ENCODE peak calls at places on chromosomes 1 and 21, in nine cellular contexts. One of them, this sample, is unnamed.

GRCh38 chr1:10674700-10675598 is 121.5 kb downstream of the CASZ1 start:
- DNase-seq in PC-3: peak
- DNase-seq in fibroblast of pulmonary artery: no peak
- DNase-seq in lung: no peak
- DNase-seq in endodermal cell: no peak
- DNase-seq in suprapubic skin: no peak
- DNase-seq in lower lobe of right lung: no peak
- DNase-seq in BE2C: no peak
- DNase-seq in activated B cell treated with CpG ODN at 0.5 μM for 24 hours: no peak
- DNase-seq in this sample: no peak

GRCh38 chr1:17615157-17615556 is 75.7 kb downstream of the ARHGEF10L start:
- DNase-seq in PC-3: no peak
- DNase-seq in fibroblast of pulmonary artery: no peak
- DNase-seq in lung: no peak
- DNase-seq in endodermal cell: no peak
- DNase-seq in suprapubic skin: no peak
- DNase-seq in lower lobe of right lung: no peak
- DNase-seq in BE2C: no peak
- DNase-seq in activated B cell treated with CpG ODN at 0.5 μM for 24 hours: no peak
- DNase-seq in this sample: no peak

GRCh38 chr1:216528816-216529215 is 105.6 kb upstream of the USH2A start:
- DNase-seq in PC-3: peak
- DNase-seq in fibroblast of pulmonary artery: peak
- DNase-seq in lung: no peak
- DNase-seq in endodermal cell: no peak
- DNase-seq in suprapubic skin: no peak
- DNase-seq in lower lobe of right lung: no peak
- DNase-seq in BE2C: no peak
- DNase-seq in activated B cell treated with CpG ODN at 0.5 μM for 24 hours: no peak
- DNase-seq in this sample: no peak

GRCh38 chr1:205189162-205189561 is 22.3 kb downstream of the DSTYK start:
- DNase-seq in PC-3: no peak
- DNase-seq in fibroblast of pulmonary artery: no peak
- DNase-seq in lung: no peak
- DNase-seq in endodermal cell: no peak
- DNase-seq in suprapubic skin: no peak
- DNase-seq in lower lobe of right lung: no peak
- DNase-seq in BE2C: no peak
- DNase-seq in activated B cell treated with CpG ODN at 0.5 μM for 24 hours: no peak
- DNase-seq in this sample: no peak

GRCh38 chr1:153790996-153791855 is 16.0 kb downstream of the SLC27A3 start:
- DNase-seq in PC-3: no peak
- DNase-seq in fibroblast of pulmonary artery: peak
- DNase-seq in lung: no peak
- DNase-seq in endodermal cell: no peak
- DNase-seq in suprapubic skin: no peak
- DNase-seq in lower lobe of right lung: peak
- DNase-seq in BE2C: no peak
- DNase-seq in activated B cell treated with CpG ODN at 0.5 μM for 24 hours: no peak
- DNase-seq in this sample: no peak

GRCh38 chr1:7613851-7614205 is 157.3 kb upstream of the VAMP3 start:
- DNase-seq in PC-3: no peak
- DNase-seq in fibroblast of pulmonary artery: no peak
- DNase-seq in lung: no peak
- DNase-seq in endodermal cell: no peak
- DNase-seq in suprapubic skin: no peak
- DNase-seq in lower lobe of right lung: no peak
- DNase-seq in BE2C: no peak
- DNase-seq in activated B cell treated with CpG ODN at 0.5 μM for 24 hours: no peak
- DNase-seq in this sample: no peak

GRCh38 chr1:154999651-155000474 is 2.7 kb upstream of the ZBTB7B start:
- DNase-seq in PC-3: peak
- DNase-seq in fibroblast of pulmonary artery: no peak
- DNase-seq in lung: no peak
- DNase-seq in endodermal cell: peak
- DNase-seq in suprapubic skin: peak
- DNase-seq in lower lobe of right lung: no peak
- DNase-seq in BE2C: no peak
- DNase-seq in activated B cell treated with CpG ODN at 0.5 μM for 24 hours: peak
- DNase-seq in this sample: peak

GRCh38 chr1:204361341-204361771 is 1.6 kb upstream of the PLEKHA6 start:
- DNase-seq in PC-3: no peak
- DNase-seq in fibroblast of pulmonary artery: no peak
- DNase-seq in lung: no peak
- DNase-seq in endodermal cell: no peak
- DNase-seq in suprapubic skin: no peak
- DNase-seq in lower lobe of right lung: no peak
- DNase-seq in BE2C: no peak
- DNase-seq in activated B cell treated with CpG ODN at 0.5 μM for 24 hours: no peak
- DNase-seq in this sample: no peak

GRCh38 chr1:169326644-169327316 is 40.8 kb downstream of the NME7 start:
- DNase-seq in PC-3: peak
- DNase-seq in fibroblast of pulmonary artery: peak
- DNase-seq in lung: no peak
- DNase-seq in endodermal cell: no peak
- DNase-seq in suprapubic skin: no peak
- DNase-seq in lower lobe of right lung: no peak
- DNase-seq in BE2C: no peak
- DNase-seq in activated B cell treated with CpG ODN at 0.5 μM for 24 hours: no peak
- DNase-seq in this sample: no peak

GRCh38 chr21:20257052-20257451 is 741.2 kb upstream of the NCAM2 start:
- DNase-seq in PC-3: no peak
- DNase-seq in fibroblast of pulmonary artery: no peak
- DNase-seq in lung: no peak
- DNase-seq in endodermal cell: no peak
- DNase-seq in suprapubic skin: no peak
- DNase-seq in lower lobe of right lung: no peak
- DNase-seq in BE2C: no peak
- DNase-seq in activated B cell treated with CpG ODN at 0.5 μM for 24 hours: no peak
- DNase-seq in this sample: no peak

GRCh38 chr1:198681247-198681646 is 42.4 kb downstream of the PTPRC start:
- DNase-seq in PC-3: peak
- DNase-seq in fibroblast of pulmonary artery: peak
- DNase-seq in lung: no peak
- DNase-seq in endodermal cell: no peak
- DNase-seq in suprapubic skin: no peak
- DNase-seq in lower lobe of right lung: no peak
- DNase-seq in BE2C: no peak
- DNase-seq in activated B cell treated with CpG ODN at 0.5 μM for 24 hours: no peak
- DNase-seq in this sample: no peak

GRCh38 chr1:117671781-117672501 is 66.1 kb downstream of the TENT5C start:
- DNase-seq in PC-3: no peak
- DNase-seq in fibroblast of pulmonary artery: peak
- DNase-seq in lung: peak
- DNase-seq in endodermal cell: peak
- DNase-seq in suprapubic skin: no peak
- DNase-seq in lower lobe of right lung: peak
- DNase-seq in BE2C: peak
- DNase-seq in activated B cell treated with CpG ODN at 0.5 μM for 24 hours: no peak
- DNase-seq in this sample: peak

GRCh38 chr21:31929548-31929947 is 56.7 kb downstream of the HUNK start:
- DNase-seq in PC-3: no peak
- DNase-seq in fibroblast of pulmonary artery: no peak
- DNase-seq in lung: no peak
- DNase-seq in endodermal cell: no peak
- DNase-seq in suprapubic skin: no peak
- DNase-seq in lower lobe of right lung: no peak
- DNase-seq in BE2C: no peak
- DNase-seq in activated B cell treated with CpG ODN at 0.5 μM for 24 hours: no peak
- DNase-seq in this sample: no peak

GRCh38 chr1:91549041-91549735 is 48.5 kb downstream of the CDC7 start:
- DNase-seq in PC-3: no peak
- DNase-seq in fibroblast of pulmonary artery: no peak
- DNase-seq in lung: no peak
- DNase-seq in endodermal cell: no peak
- DNase-seq in suprapubic skin: no peak
- DNase-seq in lower lobe of right lung: no peak
- DNase-seq in BE2C: no peak
- DNase-seq in activated B cell treated with CpG ODN at 0.5 μM for 24 hours: no peak
- DNase-seq in this sample: no peak

GRCh38 chr1:117653732-117654484 is 48.1 kb downstream of the TENT5C start:
- DNase-seq in PC-3: peak
- DNase-seq in fibroblast of pulmonary artery: peak
- DNase-seq in lung: no peak
- DNase-seq in endodermal cell: no peak
- DNase-seq in suprapubic skin: no peak
- DNase-seq in lower lobe of right lung: no peak
- DNase-seq in BE2C: no peak
- DNase-seq in activated B cell treated with CpG ODN at 0.5 μM for 24 hours: no peak
- DNase-seq in this sample: no peak

GRCh38 chr1:192474080-192474683 is 101.4 kb upstream of the RGS1 start:
- DNase-seq in PC-3: peak
- DNase-seq in fibroblast of pulmonary artery: peak
- DNase-seq in lung: no peak
- DNase-seq in endodermal cell: no peak
- DNase-seq in suprapubic skin: no peak
- DNase-seq in lower lobe of right lung: no peak
- DNase-seq in BE2C: no peak
- DNase-seq in activated B cell treated with CpG ODN at 0.5 μM for 24 hours: no peak
- DNase-seq in this sample: peak

GRCh38 chr1:219031821-219032220 is 141.9 kb upstream of the LYPLAL1 start:
- DNase-seq in PC-3: peak
- DNase-seq in fibroblast of pulmonary artery: peak
- DNase-seq in lung: no peak
- DNase-seq in endodermal cell: no peak
- DNase-seq in suprapubic skin: no peak
- DNase-seq in lower lobe of right lung: no peak
- DNase-seq in BE2C: no peak
- DNase-seq in activated B cell treated with CpG ODN at 0.5 μM for 24 hours: no peak
- DNase-seq in this sample: no peak

GRCh38 chr1:33420870-33421775 is 9.8 kb downstream of the PHC2 start:
- DNase-seq in PC-3: peak
- DNase-seq in fibroblast of pulmonary artery: peak
- DNase-seq in lung: no peak
- DNase-seq in endodermal cell: no peak
- DNase-seq in suprapubic skin: no peak
- DNase-seq in lower lobe of right lung: no peak
- DNase-seq in BE2C: no peak
- DNase-seq in activated B cell treated with CpG ODN at 0.5 μM for 24 hours: no peak
- DNase-seq in this sample: no peak

GRCh38 chr1:13992489-13993285 is 292.7 kb downstream of the PRDM2 start:
- DNase-seq in PC-3: peak
- DNase-seq in fibroblast of pulmonary artery: no peak
- DNase-seq in lung: no peak
- DNase-seq in endodermal cell: no peak
- DNase-seq in suprapubic skin: no peak
- DNase-seq in lower lobe of right lung: no peak
- DNase-seq in BE2C: no peak
- DNase-seq in activated B cell treated with CpG ODN at 0.5 μM for 24 hours: no peak
- DNase-seq in this sample: no peak
- TF ChIP-seq CTCF in PC-3: peak
- TF ChIP-seq CTCF in fibroblast of pulmonary artery: no peak
- TF ChIP-seq CTCF in lung: no peak
- TF ChIP-seq CTCF in endodermal cell: peak
- TF ChIP-seq CTCF in suprapubic skin: no peak
- TF ChIP-seq CTCF in lower lobe of right lung: no peak
- TF ChIP-seq CTCF in BE2C: no peak
- TF ChIP-seq CTCF in activated B cell treated with CpG ODN at 0.5 μM for 24 hours: no peak
- TF ChIP-seq CTCF in this sample: no peak

GRCh38 chr1:59183918-59184317 is 113.0 kb upstream of the FGGY start:
- DNase-seq in PC-3: no peak
- DNase-seq in fibroblast of pulmonary artery: no peak
- DNase-seq in lung: no peak
- DNase-seq in endodermal cell: no peak
- DNase-seq in suprapubic skin: no peak
- DNase-seq in lower lobe of right lung: no peak
- DNase-seq in BE2C: no peak
- DNase-seq in activated B cell treated with CpG ODN at 0.5 μM for 24 hours: no peak
- DNase-seq in this sample: no peak

GRCh38 chr1:59188413-59189213 is 108.3 kb upstream of the FGGY start:
- DNase-seq in PC-3: no peak
- DNase-seq in fibroblast of pulmonary artery: no peak
- DNase-seq in lung: peak
- DNase-seq in endodermal cell: no peak
- DNase-seq in suprapubic skin: no peak
- DNase-seq in lower lobe of right lung: no peak
- DNase-seq in BE2C: no peak
- DNase-seq in activated B cell treated with CpG ODN at 0.5 μM for 24 hours: no peak
- DNase-seq in this sample: no peak

GRCh38 chr1:59184506-59184905 is 112.4 kb upstream of the FGGY start:
- DNase-seq in PC-3: no peak
- DNase-seq in fibroblast of pulmonary artery: no peak
- DNase-seq in lung: no peak
- DNase-seq in endodermal cell: peak
- DNase-seq in suprapubic skin: no peak
- DNase-seq in lower lobe of right lung: no peak
- DNase-seq in BE2C: no peak
- DNase-seq in activated B cell treated with CpG ODN at 0.5 μM for 24 hours: no peak
- DNase-seq in this sample: no peak

GRCh38 chr1:59185163-59185855 is 111.6 kb upstream of the FGGY start:
- DNase-seq in PC-3: no peak
- DNase-seq in fibroblast of pulmonary artery: no peak
- DNase-seq in lung: no peak
- DNase-seq in endodermal cell: no peak
- DNase-seq in suprapubic skin: no peak
- DNase-seq in lower lobe of right lung: no peak
- DNase-seq in BE2C: no peak
- DNase-seq in activated B cell treated with CpG ODN at 0.5 μM for 24 hours: no peak
- DNase-seq in this sample: no peak

GRCh38 chr1:59186656-59187055 is 110.2 kb upstream of the FGGY start:
- DNase-seq in PC-3: no peak
- DNase-seq in fibroblast of pulmonary artery: peak
- DNase-seq in lung: no peak
- DNase-seq in endodermal cell: peak
- DNase-seq in suprapubic skin: no peak
- DNase-seq in lower lobe of right lung: no peak
- DNase-seq in BE2C: no peak
- DNase-seq in activated B cell treated with CpG ODN at 0.5 μM for 24 hours: no peak
- DNase-seq in this sample: no peak
- TF ChIP-seq CTCF in PC-3: no peak
- TF ChIP-seq CTCF in fibroblast of pulmonary artery: no peak
- TF ChIP-seq CTCF in lung: no peak
- TF ChIP-seq CTCF in endodermal cell: no peak
- TF ChIP-seq CTCF in suprapubic skin: no peak
- TF ChIP-seq CTCF in lower lobe of right lung: no peak
- TF ChIP-seq CTCF in BE2C: no peak
- TF ChIP-seq CTCF in activated B cell treated with CpG ODN at 0.5 μM for 24 hours: no peak
- TF ChIP-seq CTCF in this sample: no peak

DNA sequence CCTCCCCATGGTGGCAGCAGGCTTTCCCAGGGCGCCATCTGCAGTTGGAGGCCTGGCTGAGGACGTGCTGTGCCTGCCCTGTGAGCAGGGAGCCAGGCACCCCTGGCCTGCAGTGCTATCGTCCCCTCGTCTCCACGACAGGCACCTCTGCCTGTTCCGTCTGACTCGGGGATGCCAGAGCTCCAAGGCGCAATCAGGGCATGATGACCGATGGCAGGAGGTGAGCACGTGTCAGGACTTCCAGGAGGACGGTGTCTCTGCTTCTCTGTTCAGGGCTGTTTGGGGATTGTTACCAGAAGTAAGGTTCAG is 125.2 kb downstream of the PCBP3 start:
- DNase-seq in PC-3: peak
- DNase-seq in fibroblast of pulmonary artery: no peak
- DNase-seq in lung: no peak
- DNase-seq in endodermal cell: peak
- DNase-seq in suprapubic skin: no peak
- DNase-seq in lower lobe of right lung: no peak
- DNase-seq in BE2C: peak
- DNase-seq in activated B cell treated with CpG ODN at 0.5 μM for 24 hours: no peak
- DNase-seq in this sample: no peak
- TF ChIP-seq CTCF in PC-3: peak
- TF ChIP-seq CTCF in fibroblast of pulmonary artery: no peak
- TF ChIP-seq CTCF in lung: no peak
- TF ChIP-seq CTCF in endodermal cell: peak
- TF ChIP-seq CTCF in suprapubic skin: no peak
- TF ChIP-seq CTCF in lower lobe of right lung: no peak
- TF ChIP-seq CTCF in BE2C: peak
- TF ChIP-seq CTCF in activated B cell treated with CpG ODN at 0.5 μM for 24 hours: no peak
- TF ChIP-seq CTCF in this sample: no peak

GRCh38 chr1:112727716-112728115 is 12.6 kb upstream of the PPM1J start:
- DNase-seq in PC-3: peak
- DNase-seq in fibroblast of pulmonary artery: no peak
- DNase-seq in lung: no peak
- DNase-seq in endodermal cell: peak
- DNase-seq in suprapubic skin: no peak
- DNase-seq in lower lobe of right lung: no peak
- DNase-seq in BE2C: no peak
- DNase-seq in activated B cell treated with CpG ODN at 0.5 μM for 24 hours: no peak
- DNase-seq in this sample: no peak
- TF ChIP-seq CTCF in PC-3: peak
- TF ChIP-seq CTCF in fibroblast of pulmonary artery: no peak
- TF ChIP-seq CTCF in lung: no peak
- TF ChIP-seq CTCF in endodermal cell: peak
- TF ChIP-seq CTCF in suprapubic skin: no peak
- TF ChIP-seq CTCF in lower lobe of right lung: no peak
- TF ChIP-seq CTCF in BE2C: no peak
- TF ChIP-seq CTCF in activated B cell treated with CpG ODN at 0.5 μM for 24 hours: no peak
- TF ChIP-seq CTCF in this sample: no peak

This sample was measured in endothelial cell.